ENCODE peak calls at places on chromosome 5, in nine cellular contexts. V, T, K, M, Z, D, W, H and R are unnamed samples.
A peak's percentile ranks its signal among the peaks of the same experiment; 100 is the strongest.

GRCh38 chr5:138109463-138110265 is 25.8 kb downstream of the WNT8A start:
- DNase-seq in V (no peak), T (no peak), K (no peak), M (no peak), Z (no peak), D (peak; percentile 38), W (no peak), H (no peak), R (no peak)

GRCh38 chr5:53246042-53246836 is 136.7 kb upstream of the MOCS2 start:
- DNase-seq in V (no peak), T (no peak), K (no peak), M (no peak), Z (peak; percentile 75), D (peak; percentile 39), W (peak; percentile 70), H (peak; percentile 81), R (peak; percentile 86)

GRCh38 chr5:60842859-60843692 is 993 bp downstream of the ELOVL7 start:
- DNase-seq in V (peak; percentile 20), T (peak; percentile 28), K (no peak), M (no peak), Z (no peak), D (no peak), W (no peak), H (no peak), R (no peak)

GRCh38 chr5:57566914-57567313 is 84.3 kb upstream of the ACTBL2 start:
- DNase-seq in V (no peak), T (no peak), K (no peak), M (no peak), Z (peak; percentile 40), D (peak; percentile 7), W (no peak), H (peak; percentile 57), R (peak; percentile 77)

GRCh38 chr5:74303575-74303974 is 337.0 kb downstream of the ENC1 start:
- DNase-seq in V (no peak), T (no peak), K (no peak), M (no peak), Z (no peak), D (no peak), W (no peak), H (no peak), R (no peak)

GRCh38 chr5:65790371-65791163 is 68.6 kb downstream of the NLN start:
- DNase-seq in V (no peak), T (no peak), K (no peak), M (no peak), Z (no peak), D (no peak), W (no peak), H (no peak), R (no peak)

GRCh38 chr5:119153629-119154028 is 82.7 kb downstream of the DMXL1 start:
- DNase-seq in V (no peak), T (no peak), K (no peak), M (no peak), Z (no peak), D (no peak), W (no peak), H (no peak), R (no peak)

GRCh38 chr5:10288600-10289213 is 19.0 kb downstream of the CMBL start:
- DNase-seq in V (no peak), T (peak; percentile 45), K (no peak), M (no peak), Z (no peak), D (peak; percentile 81), W (no peak), H (no peak), R (no peak)

GRCh38 chr5:29983528-29984152 is 1209.8 kb upstream of the CDH6 start:
- DNase-seq in V (no peak), T (no peak), K (no peak), M (no peak), Z (no peak), D (no peak), W (no peak), H (no peak), R (no peak)

GRCh38 chr5:169628891-169629290 is 8.2 kb upstream of the DOCK2 start:
- DNase-seq in V (no peak), T (no peak), K (no peak), M (no peak), Z (peak; percentile 79), D (no peak), W (peak; percentile 76), H (peak; percentile 36), R (peak; percentile 82)

GRCh38 chr5:78979899-78980298 is 5.2 kb downstream of the ARSB start:
- DNase-seq in V (no peak), T (no peak), K (no peak), M (no peak), Z (no peak), D (no peak), W (no peak), H (no peak), R (no peak)

GRCh38 chr5:39361306-39361705 is 3.0 kb downstream of the C9 start:
- DNase-seq in V (no peak), T (no peak), K (no peak), M (no peak), Z (no peak), D (no peak), W (no peak), H (no peak), R (no peak)

GRCh38 chr5:668299-668995 is 24.7 kb downstream of the TPPP start:
- DNase-seq in V (no peak), T (no peak), K (no peak), M (no peak), Z (no peak), D (no peak), W (no peak), H (no peak), R (no peak)

GRCh38 chr5:56977822-56978221 is 25.9 kb upstream of the MIER3 start:
- DNase-seq in V (no peak), T (no peak), K (no peak), M (no peak), Z (no peak), D (no peak), W (no peak), H (no peak), R (no peak)

GRCh38 chr5:180128671-180129261 is 57.2 kb upstream of the RNF130 start:
- DNase-seq in V (no peak), T (no peak), K (no peak), M (no peak), Z (no peak), D (no peak), W (no peak), H (no peak), R (no peak)

GRCh38 chr5:179266291-179267070 is 78.8 kb downstream of the ADAMTS2 start:
- DNase-seq in V (no peak), T (no peak), K (no peak), M (no peak), Z (no peak), D (no peak), W (no peak), H (no peak), R (no peak)

GRCh38 chr5:127353339-127353738 is 62.7 kb downstream of the MEGF10 start:
- DNase-seq in V (no peak), T (no peak), K (no peak), M (no peak), Z (no peak), D (no peak), W (no peak), H (no peak), R (no peak)

GRCh38 chr5:127352068-127352467 is 61.5 kb downstream of the MEGF10 start:
- DNase-seq in V (no peak), T (no peak), K (no peak), M (no peak), Z (no peak), D (no peak), W (no peak), H (no peak), R (no peak)

GRCh38 chr5:127353761-127354160 is 63.2 kb downstream of the MEGF10 start:
- DNase-seq in V (no peak), T (no peak), K (no peak), M (no peak), Z (no peak), D (no peak), W (no peak), H (no peak), R (no peak)

GRCh38 chr5:127355342-127355741 is 64.7 kb downstream of the MEGF10 start:
- DNase-seq in V (no peak), T (no peak), K (no peak), M (no peak), Z (no peak), D (no peak), W (no peak), H (no peak), R (no peak)

DNA sequence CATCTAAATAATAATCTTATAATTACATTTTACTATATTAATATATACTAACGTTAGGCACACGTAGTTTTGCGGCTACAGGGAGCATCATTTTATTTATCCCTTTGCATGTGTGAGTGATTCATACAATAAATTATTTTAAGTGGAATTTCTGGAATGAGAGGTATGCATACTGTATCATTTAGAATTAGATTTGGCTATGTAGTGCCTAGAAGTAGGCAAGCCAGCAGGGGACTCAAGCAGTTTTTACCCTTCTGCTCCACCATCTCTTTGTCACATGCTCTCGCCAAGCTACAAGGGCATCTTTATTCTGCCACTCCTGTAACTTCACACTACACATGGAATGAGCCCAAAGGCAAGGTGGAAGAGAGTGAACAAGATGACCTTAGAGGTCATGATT is 60.8 kb downstream of the MEGF10 start:
- DNase-seq in V (no peak), T (no peak), K (no peak), M (no peak), Z (no peak), D (no peak), W (no peak), H (no peak), R (no peak)
- TF ChIP-seq CTCF in V (no peak), T (no peak), K (no peak), M (no peak), Z (no peak), D (no peak), W (no peak), H (no peak), R (no peak)

GRCh38 chr5:133525048-133525447 is 87.3 kb downstream of the FSTL4 start:
- DNase-seq in V (no peak), T (no peak), K (no peak), M (no peak), Z (no peak), D (no peak), W (no peak), H (no peak), R (no peak)
- TF ChIP-seq CTCF in V (no peak), T (no peak), K (no peak), M (no peak), Z (no peak), D (no peak), W (no peak), H (no peak), R (no peak)

GRCh38 chr5:21419383-21419782 is 1431.4 kb upstream of the CDH18 start:
- DNase-seq in V (no peak), T (no peak), K (no peak), M (no peak), Z (no peak), D (no peak), W (no peak), H (no peak), R (no peak)
- TF ChIP-seq CTCF in V (peak; percentile 35), T (no peak), K (no peak), M (no peak), Z (no peak), D (no peak), W (no peak), H (no peak), R (no peak)

DNA sequence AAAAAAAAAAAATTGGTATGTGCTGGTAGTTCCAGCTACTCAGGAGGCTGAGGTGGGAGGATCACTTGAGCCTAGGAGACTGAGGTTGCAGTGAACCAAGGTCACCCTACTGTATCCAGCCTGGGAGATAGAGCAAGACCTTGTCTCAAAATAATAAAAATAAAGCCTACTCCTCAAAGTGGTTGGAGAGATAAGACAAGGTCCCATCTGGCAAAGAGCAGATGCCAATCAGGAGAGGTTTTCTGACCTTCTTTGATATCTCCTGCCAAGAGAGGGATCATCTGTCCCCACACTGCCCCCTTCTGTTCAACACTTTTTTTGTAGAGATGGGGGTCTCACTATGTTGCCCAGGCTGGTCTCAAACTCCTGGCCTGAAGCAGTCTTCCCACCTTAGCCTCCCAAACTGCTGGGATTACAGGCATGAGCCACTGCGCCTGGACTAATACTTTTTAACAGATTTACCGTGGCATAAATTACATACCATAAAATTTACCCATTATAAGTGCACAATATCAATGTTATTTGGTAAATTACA is 64.7 kb downstream of the SH3PXD2B start:
- DNase-seq in V (no peak), T (no peak), K (no peak), M (no peak), Z (no peak), D (no peak), W (no peak), H (no peak), R (no peak)
- TF ChIP-seq CTCF in V (no peak), T (no peak), K (no peak), M (no peak), Z (peak; percentile 5), D (no peak), W (no peak), H (peak; percentile 1), R (no peak)